ENCODE peak calls at places on chromosomes 12 and 14, in eight cellular contexts. Y is pancreas; T is IMR-90; R is ovary; C is uterus; Z is CD8-positive, alpha-beta memory T cell; G is cardiac muscle cell; M is right lobe of liver. N is an unnamed sample. For H3K4me1 and H3K9me3, the result is how much of the 10 kb centered on the place peaks cover.

GRCh38 chr14:48275301-48275700 is 599.9 kb upstream of the MDGA2 start:
- DNase-seq in Z (no peak), M (no peak), G (no peak), T (no peak), C (no peak), R (no peak), Y (no peak), N (no peak)

GRCh38 chr12:62600038-62600437 is 133.4 kb downstream of the MON2 start:
- DNase-seq in Z (no peak), R (no peak), M (no peak), G (no peak), T (no peak), C (no peak), Y (no peak), N (no peak)

GRCh38 chr12:91603060-91603459 is 420.4 kb upstream of the DCN start:
- DNase-seq in T (no peak), G (no peak), R (no peak), Z (no peak), C (no peak), M (no peak), Y (no peak), N (no peak)

GRCh38 chr12:12749433-12749832 is 32.3 kb downstream of the CDKN1B start:
- DNase-seq in T (no peak), G (peak), C (no peak), R (peak), M (no peak), Y (no peak), Z (no peak), N (peak)

GRCh38 chr12:105420659-105421240 is 90.3 kb downstream of the C12orf75 start:
- DNase-seq in M (peak), T (peak), G (peak), Z (peak), Y (peak), C (peak), R (peak), N (peak)

GRCh38 chr14:30889244-30889594 is 14.9 kb downstream of the COCH start:
- DNase-seq in Z (no peak), C (no peak), T (no peak), Y (no peak), R (no peak), G (no peak), M (no peak), N (no peak)

GRCh38 chr12:32274665-32275064 is 124.7 kb upstream of the FGD4 start:
- DNase-seq in T (no peak), M (no peak), R (no peak), Z (no peak), G (no peak), C (no peak), Y (no peak), N (no peak)

GRCh38 chr14:34363733-34364134 is 98.3 kb downstream of the SPTSSA start:
- DNase-seq in R (no peak), C (no peak), T (no peak), Y (no peak), G (peak), Z (no peak), M (no peak), N (no peak)

GRCh38 chr12:93167841-93168492 is 209.8 kb upstream of the NUDT4 start:
- DNase-seq in Y (no peak), M (no peak), C (no peak), T (no peak), G (peak), R (no peak), Z (no peak), N (no peak)

GRCh38 chr14:54866588-54866987 is 36.0 kb downstream of the GCH1 start:
- DNase-seq in Z (no peak), G (no peak), R (no peak), M (no peak), C (no peak), T (peak), Y (no peak), N (no peak)

GRCh38 chr14:25044299-25044698 is 5.6 kb downstream of the STXBP6 start:
- DNase-seq in C (no peak), M (no peak), Y (no peak), G (no peak), R (no peak), T (no peak), Z (no peak), N (no peak)

GRCh38 chr14:101721951-101722661 is 39.4 kb upstream of the PPP2R5C start:
- DNase-seq in M (no peak), C (peak), R (no peak), Y (no peak), T (no peak), Z (peak), G (peak), N (peak)

GRCh38 chr12:16299403-16299802 is 21.9 kb upstream of the SLC15A5 start:
- DNase-seq in M (no peak), G (peak), Z (no peak), R (no peak), Y (no peak), T (peak), C (no peak), N (no peak)

GRCh38 chr12:89708793-89709156 is at the start of gene ATP2B1:
- DNase-seq in T (peak), M (peak), G (peak), Z (peak), R (peak), C (peak), Y (peak), N (peak)

GRCh38 chr14:93957751-93958566 is 18.4 kb downstream of the ASB2 start:
- DNase-seq in M (no peak), G (no peak), R (no peak), C (no peak), Y (no peak), Z (no peak), T (no peak), N (no peak)

GRCh38 chr14:93956514-93957332 is 19.6 kb downstream of the ASB2 start:
- DNase-seq in C (no peak), M (no peak), T (no peak), R (no peak), Y (no peak), G (no peak), Z (no peak), N (no peak)

GRCh38 chr14:93958567-93959238 is 17.7 kb downstream of the ASB2 start:
- DNase-seq in T (no peak), C (no peak), G (no peak), M (no peak), R (no peak), Z (no peak), Y (no peak), N (no peak)

GRCh38 chr14:93956082-93956481 is 20.3 kb downstream of the ASB2 start:
- DNase-seq in Z (no peak), Y (no peak), C (no peak), R (no peak), G (no peak), T (no peak), M (no peak), N (no peak)

GRCh38 chr14:93957333-93957710 is 19.0 kb downstream of the ASB2 start:
- DNase-seq in C (no peak), T (no peak), R (no peak), Z (no peak), M (no peak), G (no peak), Y (no peak), N (no peak)
- H3K4me1 ChIP-seq in C (under half), T (under half), R (under half), Z (half or more), M (under half), G (half or more), Y (under half), N (under half)

GRCh38 chr14:56367416-56367815 is 212.2 kb upstream of the TMEM260 start:
- DNase-seq in T (no peak), Y (no peak), R (no peak), Z (no peak), C (no peak), M (no peak), G (no peak), N (no peak)

GRCh38 chr14:56374421-56374820 is 205.2 kb upstream of the TMEM260 start:
- DNase-seq in M (no peak), R (no peak), T (no peak), Z (no peak), G (peak), Y (no peak), C (no peak), N (no peak)

DNA sequence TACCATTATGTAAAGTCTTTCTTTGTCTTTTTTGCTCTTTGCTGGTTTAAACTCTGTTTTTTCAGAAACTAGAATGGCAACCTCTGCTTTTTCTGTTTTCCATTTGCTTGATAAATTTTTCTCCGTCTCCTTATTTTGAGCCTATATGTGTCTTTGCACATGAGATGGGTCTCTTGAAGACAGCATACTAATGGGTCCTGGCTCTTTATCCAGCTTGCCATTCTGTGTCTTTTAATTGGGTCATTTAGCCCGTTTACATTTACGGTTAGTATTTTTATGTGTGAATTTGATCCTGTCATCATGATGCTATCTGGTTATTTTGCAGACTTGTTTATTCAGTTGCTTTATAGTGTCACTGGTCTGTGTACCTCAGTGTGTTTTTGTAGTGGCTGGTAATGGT is 207.9 kb upstream of the TMEM260 start:
- DNase-seq in M (no peak), Z (no peak), C (no peak), T (no peak), R (no peak), G (no peak), Y (no peak), N (no peak)
- H3K9me3 ChIP-seq in M (under half), Z (under half), C (under half), T (under half), R (under half), G (under half), Y (under half), N (under half)

GRCh38 chr12:3083949-3084348 is 6.8 kb downstream of the TSPAN9 start:
- DNase-seq in G (no peak), T (no peak), R (no peak), C (no peak), M (peak), Z (no peak), Y (no peak), N (no peak)
- H3K4me1 ChIP-seq in G (under half), T (under half), R (under half), C (under half), M (under half), Z (under half), Y (under half), N (under half)

DNA sequence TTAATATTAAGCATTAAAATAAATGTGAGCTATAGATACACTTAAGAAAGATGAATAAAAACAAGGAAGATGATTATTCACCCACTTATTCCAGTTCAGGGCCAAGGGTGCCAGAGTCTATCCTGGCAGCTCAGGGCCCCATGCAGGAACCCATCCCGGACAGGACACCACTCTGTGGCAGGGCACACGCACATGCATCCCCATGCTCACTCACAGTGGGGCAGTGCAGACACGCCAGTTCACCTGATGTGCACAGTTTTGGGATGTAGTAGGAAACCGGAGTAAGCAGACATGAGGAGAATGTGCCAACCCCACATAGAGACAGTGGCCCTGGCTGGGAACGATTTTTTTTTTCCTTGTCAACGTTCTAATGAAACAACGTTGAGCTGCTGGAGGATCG is 47.2 kb downstream of the DICER1 start:
- DNase-seq in G (no peak), C (no peak), R (no peak), Z (no peak), T (no peak), Y (no peak), M (no peak), N (no peak)
- H3K9me3 ChIP-seq in G (under half), C (under half), R (under half), Z (under half), T (under half), Y (under half), M (under half), N (under half)

GRCh38 chr14:91323671-91324605 is 79.4 kb upstream of the GPR68 start:
- DNase-seq in G (peak), R (peak), T (peak), M (peak), C (peak), Z (peak), Y (peak), N (peak)

GRCh38 chr14:91321131-91321530 is 76.6 kb upstream of the GPR68 start:
- DNase-seq in M (no peak), R (no peak), C (no peak), Z (no peak), Y (no peak), G (no peak), T (no peak), N (no peak)

GRCh38 chr14:91322623-91323022 is 78.1 kb upstream of the GPR68 start:
- DNase-seq in C (no peak), Z (no peak), Y (no peak), R (no peak), M (no peak), G (no peak), T (no peak), N (no peak)

GRCh38 chr14:91324606-91324950 is 80.1 kb upstream of the GPR68 start:
- DNase-seq in M (no peak), C (no peak), Z (no peak), R (no peak), Y (no peak), T (no peak), G (no peak), N (no peak)

DNA sequence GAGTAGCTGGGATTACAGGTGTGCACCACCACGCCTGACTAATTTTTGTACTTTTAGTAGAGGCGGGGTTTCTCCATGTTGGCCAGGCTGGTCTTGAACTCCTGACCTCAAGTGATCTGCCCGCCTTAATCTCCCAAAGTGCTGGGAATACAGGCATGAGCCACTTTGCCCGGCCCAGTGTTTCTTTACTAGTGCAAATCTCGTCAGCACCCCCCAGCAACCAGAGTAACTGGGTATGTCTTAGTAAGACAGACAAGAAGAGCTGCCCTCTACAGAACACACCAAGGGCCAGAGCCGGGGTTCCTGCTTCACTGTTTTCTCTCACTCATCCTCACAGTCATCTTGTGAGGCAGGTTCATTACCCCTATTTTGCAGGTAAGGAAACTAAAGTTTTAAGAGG is 78.5 kb upstream of the GPR68 start:
- DNase-seq in M (no peak), G (no peak), T (no peak), Z (no peak), C (no peak), R (no peak), Y (no peak), N (no peak)
- H3K4me1 ChIP-seq in M (under half), G (under half), T (under half), Z (half or more), C (under half), R (under half), Y (under half), N (under half)